ENCODE peak calls at places on chromosomes 6 and 20, in nine cellular contexts. K, B, J, Y, A, Q, X, I and M are unnamed samples. For H3K4me1, the result is how much of the 10 kb centered on the place peaks cover.

GRCh38 chr6:159163901-159164370 is 5.3 kb upstream of the FNDC1 start:
- DNase-seq in K (no peak), Q (no peak), X (no peak), J (no peak), Y (no peak), A (no peak), B (no peak), I (peak), M (no peak)

GRCh38 chr6:110999634-111000270 is 17.9 kb downstream of the RPF2 start:
- DNase-seq in A (no peak), Y (no peak), J (peak), I (peak), K (no peak), B (peak), Q (no peak), X (no peak), M (no peak)

GRCh38 chr6:158347335-158347734 is 35.1 kb downstream of the TULP4 start:
- DNase-seq in J (no peak), Y (no peak), A (no peak), K (no peak), B (no peak), X (no peak), Q (no peak), I (no peak), M (no peak)

GRCh38 chr6:70234561-70235236 is 68.2 kb downstream of the COL9A1 start:
- DNase-seq in Y (no peak), A (no peak), B (no peak), J (no peak), I (no peak), K (no peak), X (peak), Q (no peak), M (no peak)

GRCh38 chr20:45576995-45577394 is 2.1 kb downstream of the WFDC8 start:
- DNase-seq in Q (no peak), K (no peak), J (no peak), X (no peak), Y (no peak), I (peak), A (no peak), B (no peak), M (no peak)

GRCh38 chr20:46119028-46119546 is 973 bp downstream of the CD40 start:
- DNase-seq in Y (no peak), K (no peak), X (no peak), Q (no peak), B (no peak), J (peak), A (peak), I (no peak), M (peak)

GRCh38 chr6:26087284-26088115 is at the start of gene HFE:
- DNase-seq in B (peak), I (peak), Y (peak), Q (no peak), K (no peak), X (peak), A (peak), J (peak), M (peak)

GRCh38 chr6:168384045-168385038 is 56.6 kb upstream of the SMOC2 start:
- DNase-seq in Y (no peak), Q (no peak), K (no peak), B (no peak), J (no peak), A (peak), X (no peak), I (no peak), M (no peak)

GRCh38 chr6:152372945-152373344 is 264.2 kb downstream of the SYNE1 start:
- DNase-seq in X (no peak), I (no peak), K (no peak), Y (no peak), J (no peak), B (no peak), A (no peak), Q (no peak), M (no peak)

GRCh38 chr20:438581-439469 is 23.5 kb downstream of the TBC1D20 start:
- DNase-seq in I (no peak), Y (no peak), B (peak), J (peak), Q (no peak), X (peak), A (no peak), K (no peak), M (peak)

GRCh38 chr6:109449789-109450673 is 5.5 kb downstream of the MICAL1 start:
- DNase-seq in K (no peak), B (peak), X (peak), J (peak), A (no peak), Q (no peak), I (no peak), Y (no peak), M (no peak)

GRCh38 chr6:80226156-80226555 is 119.7 kb downstream of the BCKDHB start:
- DNase-seq in Q (no peak), X (no peak), B (no peak), I (no peak), Y (no peak), A (no peak), K (no peak), J (no peak), M (no peak)

GRCh38 chr6:34806738-34807453 is 15.0 kb downstream of the BLTP3A start:
- DNase-seq in I (no peak), J (no peak), B (no peak), K (no peak), A (no peak), X (no peak), Q (no peak), Y (no peak), M (no peak)

GRCh38 chr6:126657556-126658129 is 317.7 kb downstream of the CENPW start:
- DNase-seq in J (peak), Y (no peak), A (no peak), Q (no peak), K (no peak), I (peak), B (no peak), X (peak), M (no peak)

GRCh38 chr20:54061106-54061881 is 9.1 kb downstream of the BCAS1 start:
- DNase-seq in X (no peak), B (no peak), I (no peak), Y (no peak), A (no peak), Q (no peak), J (no peak), K (no peak), M (no peak)

GRCh38 chr6:81480139-81480538 is 272.3 kb downstream of the TENT5A start:
- DNase-seq in I (peak), A (no peak), J (no peak), K (no peak), Q (no peak), Y (no peak), B (no peak), X (no peak), M (no peak)

GRCh38 chr6:103367212-103367611 is 1492.5 kb downstream of the HACE1 start:
- DNase-seq in K (no peak), J (no peak), A (no peak), I (no peak), X (no peak), Y (no peak), Q (no peak), B (no peak), M (no peak)

GRCh38 chr6:16570221-16570553 is 191.1 kb downstream of the ATXN1 start:
- DNase-seq in K (no peak), A (no peak), J (no peak), Q (no peak), I (no peak), X (no peak), B (no peak), Y (no peak), M (no peak)

GRCh38 chr20:49792006-49792405 is 20.6 kb upstream of the SLC9A8 start:
- DNase-seq in Y (no peak), J (no peak), Q (no peak), A (no peak), I (no peak), K (no peak), B (no peak), X (no peak), M (no peak)

GRCh38 chr20:58019027-58019849 is 209.2 kb downstream of the ANKRD60 start:
- DNase-seq in A (no peak), Y (no peak), K (no peak), I (peak), X (no peak), J (no peak), B (no peak), Q (peak), M (no peak)

GRCh38 chr6:153436346-153436745 is 305.3 kb upstream of the RGS17 start:
- DNase-seq in I (no peak), J (no peak), K (no peak), A (no peak), B (no peak), X (no peak), Y (no peak), Q (no peak), M (no peak)

GRCh38 chr6:129686941-129687627 is 22.9 kb downstream of the ARHGAP18 start:
- DNase-seq in K (no peak), A (no peak), Y (no peak), Q (no peak), I (no peak), X (peak), B (peak), J (peak), M (no peak)

GRCh38 chr6:74167951-74168350 is 471.9 kb downstream of the CD109 start:
- DNase-seq in J (no peak), B (no peak), K (no peak), A (no peak), Y (no peak), I (peak), X (no peak), Q (no peak), M (no peak)

GRCh38 chr20:15889073-15889923 is 684.0 kb downstream of the KIF16B start:
- DNase-seq in X (no peak), B (no peak), Q (no peak), I (peak), J (no peak), Y (no peak), A (no peak), K (no peak), M (no peak)

GRCh38 chr6:62288562-62288961 is 2.5 kb upstream of the KHDRBS2 start:
- DNase-seq in B (no peak), X (no peak), J (no peak), Q (no peak), Y (no peak), K (no peak), I (no peak), A (no peak), M (no peak)

GRCh38 chr6:62288974-62289373 is 2.9 kb upstream of the KHDRBS2 start:
- DNase-seq in Q (no peak), J (no peak), Y (no peak), B (no peak), K (no peak), X (no peak), I (no peak), A (no peak), M (no peak)

GRCh38 chr6:62284725-62285124 is 1.3 kb downstream of the KHDRBS2 start:
- DNase-seq in J (no peak), I (no peak), B (no peak), Y (no peak), K (no peak), Q (no peak), A (no peak), X (no peak), M (no peak)

GRCh38 chr6:62285612-62286469 is at the start of gene KHDRBS2:
- DNase-seq in X (peak), B (peak), Y (peak), Q (peak), A (peak), J (no peak), K (peak), I (no peak), M (peak)

DNA sequence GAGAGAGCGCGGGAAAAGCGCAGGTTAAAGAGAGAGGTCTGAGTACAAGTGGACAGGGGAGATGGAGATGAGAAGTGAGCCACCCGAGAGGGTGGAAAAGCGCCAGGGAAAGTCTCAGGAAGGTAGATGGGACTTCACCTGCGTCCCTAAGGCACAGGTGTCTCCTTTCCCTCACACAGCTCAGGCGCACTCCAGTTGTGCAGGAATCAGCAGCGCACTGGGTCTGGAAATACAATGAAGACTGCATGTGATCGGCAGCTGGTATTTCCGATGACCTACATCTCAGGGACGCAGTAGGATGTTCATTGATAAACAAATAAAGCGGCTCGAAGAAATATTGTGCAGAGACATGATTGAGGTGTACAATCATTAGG is 432 bp upstream of the KHDRBS2 start:
- DNase-seq in Y (no peak), J (no peak), A (peak), X (no peak), I (no peak), K (no peak), B (no peak), Q (no peak), M (no peak)
- H3K4me3 ChIP-seq in Y (peak), J (peak), A (peak), X (peak), I (no peak), K (peak), B (no peak), Q (peak), M (peak)

DNA sequence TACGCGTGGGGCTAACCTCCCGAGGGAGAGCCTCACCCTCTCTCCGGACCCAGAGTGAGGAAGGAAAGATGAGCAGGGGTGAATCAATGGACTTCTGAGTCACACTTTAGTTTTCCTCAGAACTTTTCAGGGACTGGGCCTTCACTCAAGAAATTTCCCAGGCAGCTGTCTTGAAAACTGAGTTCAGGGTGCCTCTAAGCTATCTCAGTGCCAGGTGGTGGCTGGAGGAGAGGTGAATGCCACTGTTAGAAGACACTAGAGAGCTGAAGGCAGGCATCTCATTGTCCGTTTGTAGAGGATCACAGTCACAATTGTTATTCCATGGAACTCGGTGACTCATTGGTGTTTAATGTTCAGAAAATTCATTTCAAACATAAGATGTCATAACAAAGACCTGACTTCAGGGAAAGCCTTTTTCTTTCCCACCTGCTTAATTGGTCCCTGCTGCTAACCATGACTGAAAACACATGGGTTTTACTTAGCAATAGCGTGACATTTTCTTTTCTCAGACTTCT is 5.3 kb upstream of the SERPINB6 start:
- DNase-seq in Q (no peak), B (no peak), A (no peak), K (no peak), I (peak), Y (no peak), X (no peak), J (no peak), M (no peak)
- H3K4me1 ChIP-seq in Q (under half), B (under half), A (under half), K (under half), I (under half), Y (under half), X (under half), J (under half), M (under half)

GRCh38 chr6:46755867-46756266 is 9.1 kb downstream of the ANKRD66 start:
- DNase-seq in Q (no peak), X (no peak), I (no peak), A (no peak), K (no peak), Y (no peak), B (no peak), J (no peak), M (no peak)

GRCh38 chr6:46758960-46759753 is 12.4 kb downstream of the ANKRD66 start:
- DNase-seq in A (no peak), J (no peak), K (no peak), Q (no peak), B (no peak), X (no peak), I (no peak), Y (no peak), M (no peak)

GRCh38 chr6:46756469-46757205 is 9.9 kb downstream of the ANKRD66 start:
- DNase-seq in Y (no peak), B (no peak), A (no peak), X (no peak), K (no peak), Q (no peak), J (no peak), I (peak), M (no peak)

GRCh38 chr6:46760925-46761324 is 14.2 kb downstream of the ANKRD66 start:
- DNase-seq in B (no peak), Q (no peak), A (no peak), X (no peak), I (no peak), K (no peak), Y (no peak), J (no peak), M (no peak)

DNA sequence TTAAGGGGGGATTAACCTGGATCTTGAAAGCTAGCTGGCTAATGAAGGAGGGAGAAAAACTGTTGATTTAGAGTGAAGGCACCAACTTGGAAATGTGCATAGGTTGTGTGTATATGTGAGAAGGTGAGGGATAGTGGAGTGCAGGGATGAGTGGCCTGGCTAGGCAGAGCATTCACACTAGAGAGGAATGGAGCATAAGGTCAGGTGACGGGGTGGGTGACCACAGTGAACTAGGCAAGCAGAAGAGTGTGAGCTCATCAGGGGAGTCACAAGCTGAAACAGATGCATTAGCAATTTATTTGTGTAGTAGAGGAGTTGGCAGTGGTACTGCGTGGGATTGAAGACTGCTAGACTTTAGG is 10.5 kb downstream of the ANKRD66 start:
- DNase-seq in X (no peak), A (no peak), Y (no peak), B (no peak), I (no peak), Q (no peak), K (no peak), J (no peak), M (no peak)
- H3K4me3 ChIP-seq in X (no peak), A (no peak), Y (no peak), B (no peak), I (no peak), Q (no peak), K (no peak), J (no peak), M (no peak)

DNA sequence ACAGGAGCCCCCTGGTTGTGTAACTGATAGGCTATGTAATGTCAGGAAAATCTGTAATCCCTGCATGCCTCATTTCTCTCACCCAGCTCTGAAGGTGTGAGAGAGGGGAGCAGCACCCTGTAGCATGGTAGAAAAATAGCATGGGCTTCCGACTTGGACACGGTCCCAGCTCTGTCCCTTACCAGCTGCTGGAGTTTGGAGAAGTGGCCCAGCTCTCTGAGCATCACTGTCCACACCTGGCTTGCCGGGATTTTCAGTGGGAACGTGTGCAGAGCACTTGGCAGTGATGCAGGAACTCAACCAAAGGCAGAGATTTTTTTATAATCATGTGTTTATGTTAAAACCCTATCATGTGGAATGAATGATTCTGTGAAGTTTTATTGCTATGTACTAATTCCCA is 34.6 kb downstream of the STK35 start:
- DNase-seq in J (no peak), A (no peak), I (no peak), Q (no peak), X (no peak), K (no peak), Y (no peak), B (no peak), M (no peak)
- H3K4me1 ChIP-seq in J (under half), A (under half), I (half or more), Q (under half), X (under half), K (under half), Y (under half), B (under half), M (under half)

GRCh38 chr6:166166314-166167257 is 1.1 kb downstream of the TBXT start:
- DNase-seq in K (no peak), B (no peak), A (no peak), Q (no peak), J (no peak), I (no peak), X (no peak), Y (no peak), M (no peak)

GRCh38 chr6:166168616-166169548 is 1.2 kb upstream of the TBXT start:
- DNase-seq in I (no peak), A (no peak), K (no peak), J (no peak), X (no peak), B (no peak), Q (no peak), Y (no peak), M (no peak)

GRCh38 chr6:166167258-166167731 is 356 bp downstream of the TBXT start:
- DNase-seq in B (no peak), Q (no peak), X (no peak), J (no peak), K (no peak), A (no peak), Y (no peak), I (no peak), M (no peak)

GRCh38 chr6:166169549-166170421 is 2.1 kb upstream of the TBXT start:
- DNase-seq in J (no peak), K (no peak), Y (no peak), X (no peak), A (no peak), B (no peak), I (no peak), Q (no peak), M (no peak)

GRCh38 chr6:166167801-166168615 is at the start of gene TBXT:
- DNase-seq in B (no peak), I (no peak), Q (no peak), J (no peak), X (no peak), K (no peak), Y (no peak), A (no peak), M (no peak)
- H3K4me3 ChIP-seq in B (no peak), I (peak), Q (peak), J (no peak), X (peak), K (peak), Y (no peak), A (no peak), M (peak)

GRCh38 chr6:44221291-44221960 is 2.0 kb upstream of the SLC29A1 start:
- DNase-seq in X (peak), Y (peak), A (peak), K (peak), B (peak), Q (peak), J (peak), I (peak), M (peak)
- H3K4me1 ChIP-seq in X (half or more), Y (under half), A (under half), K (half or more), B (under half), Q (under half), J (under half), I (half or more), M (half or more)

DNA sequence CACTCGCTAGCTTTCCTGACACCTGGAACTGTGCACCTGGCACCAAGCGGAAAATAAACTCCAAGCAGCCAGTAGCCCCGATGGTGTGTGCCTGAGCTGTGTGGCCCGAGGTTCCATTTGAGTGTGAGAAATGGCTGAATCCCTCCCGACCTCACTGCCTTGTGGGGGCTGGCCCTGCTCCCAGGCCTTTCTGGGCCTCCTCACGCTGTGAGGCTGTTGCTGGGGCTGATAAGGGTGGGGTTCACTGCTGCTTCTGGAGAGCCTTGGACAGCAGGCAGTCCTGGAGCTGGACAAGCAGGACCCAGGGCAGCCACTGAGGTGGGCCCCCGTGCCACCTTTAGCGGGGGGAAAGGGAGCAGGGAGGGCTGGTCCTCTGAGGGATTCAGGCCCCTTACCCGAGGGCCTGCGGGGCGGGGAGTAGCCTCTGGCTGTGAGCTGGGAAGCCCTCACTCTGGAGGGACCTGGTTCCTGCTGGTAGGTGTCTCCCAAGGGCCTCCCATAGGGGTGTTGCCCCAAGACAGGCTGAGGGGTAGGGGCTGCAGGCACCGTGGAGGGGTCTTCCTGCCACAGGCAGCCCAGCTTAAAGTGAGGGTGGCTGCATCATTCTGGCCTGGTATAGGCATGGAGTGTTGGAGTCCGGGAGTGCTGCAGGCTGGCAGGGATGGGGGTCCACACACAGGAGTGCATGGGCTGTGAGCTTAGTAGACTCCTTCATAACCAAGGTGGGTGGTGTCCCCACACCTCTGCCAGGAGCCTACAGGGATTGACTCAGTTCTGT is 1.7 kb downstream of the PPDPF start:
- DNase-seq in Q (no peak), I (no peak), K (no peak), Y (no peak), J (no peak), X (no peak), B (no peak), A (peak), M (no peak)
- H3K4me3 ChIP-seq in Q (peak), I (peak), K (no peak), Y (no peak), J (no peak), X (peak), B (no peak), A (no peak), M (peak)